ENCODE peak calls at places on chromosomes 3 and 15, in seven cellular contexts. One of them, this sample, is unnamed.

GRCh38 chr15:80739919-80740318 is 39.3 kb upstream of the CEMIP start:
- DNase-seq in RWPE1: no peak
- DNase-seq in GM12865: no peak
- DNase-seq in stimulated activated CD8-positive, alpha-beta memory T cell treated with anti-CD3 and anti-CD28 coated beads, Interleukin-7, amount 100 ng/mL, for 1 hour: no peak
- DNase-seq in stimulated activated CD4-positive, alpha-beta T cell treated with anti-CD3 and anti-CD28 coated beads, Interleukin-2, amount 100 ng/mL, for 24 hours: no peak
- DNase-seq in activated CD4-positive, alpha-beta T cell treated with anti-CD3 and anti-CD28 coated beads, Interleukin-2, amount 50 U/mL, for 24 hours: no peak
- DNase-seq in heart left ventricle: no peak
- DNase-seq in this sample: no peak

GRCh38 chr15:45704329-45705249 is 69.8 kb downstream of the SQOR start:
- DNase-seq in stimulated activated CD4-positive, alpha-beta T cell treated with anti-CD3 and anti-CD28 coated beads, Interleukin-2, amount 100 ng/mL, for 24 hours: peak
- DNase-seq in RWPE1: no peak
- DNase-seq in heart left ventricle: peak
- DNase-seq in stimulated activated CD8-positive, alpha-beta memory T cell treated with anti-CD3 and anti-CD28 coated beads, Interleukin-7, amount 100 ng/mL, for 1 hour: no peak
- DNase-seq in GM12865: no peak
- DNase-seq in activated CD4-positive, alpha-beta T cell treated with anti-CD3 and anti-CD28 coated beads, Interleukin-2, amount 50 U/mL, for 24 hours: no peak
- DNase-seq in this sample: peak

GRCh38 chr3:69370156-69370944 is 15.5 kb downstream of the FRMD4B start:
- DNase-seq in stimulated activated CD8-positive, alpha-beta memory T cell treated with anti-CD3 and anti-CD28 coated beads, Interleukin-7, amount 100 ng/mL, for 1 hour: peak
- DNase-seq in heart left ventricle: peak
- DNase-seq in activated CD4-positive, alpha-beta T cell treated with anti-CD3 and anti-CD28 coated beads, Interleukin-2, amount 50 U/mL, for 24 hours: no peak
- DNase-seq in RWPE1: peak
- DNase-seq in stimulated activated CD4-positive, alpha-beta T cell treated with anti-CD3 and anti-CD28 coated beads, Interleukin-2, amount 100 ng/mL, for 24 hours: peak
- DNase-seq in GM12865: peak
- DNase-seq in this sample: no peak

GRCh38 chr3:155069729-155070128 is 10.4 kb upstream of the MME start:
- DNase-seq in stimulated activated CD4-positive, alpha-beta T cell treated with anti-CD3 and anti-CD28 coated beads, Interleukin-2, amount 100 ng/mL, for 24 hours: no peak
- DNase-seq in activated CD4-positive, alpha-beta T cell treated with anti-CD3 and anti-CD28 coated beads, Interleukin-2, amount 50 U/mL, for 24 hours: no peak
- DNase-seq in GM12865: no peak
- DNase-seq in RWPE1: no peak
- DNase-seq in heart left ventricle: no peak
- DNase-seq in stimulated activated CD8-positive, alpha-beta memory T cell treated with anti-CD3 and anti-CD28 coated beads, Interleukin-7, amount 100 ng/mL, for 1 hour: no peak
- DNase-seq in this sample: peak

GRCh38 chr3:158057666-158058065 is 48.6 kb downstream of the SHOX2 start:
- DNase-seq in GM12865: no peak
- DNase-seq in activated CD4-positive, alpha-beta T cell treated with anti-CD3 and anti-CD28 coated beads, Interleukin-2, amount 50 U/mL, for 24 hours: no peak
- DNase-seq in stimulated activated CD4-positive, alpha-beta T cell treated with anti-CD3 and anti-CD28 coated beads, Interleukin-2, amount 100 ng/mL, for 24 hours: no peak
- DNase-seq in stimulated activated CD8-positive, alpha-beta memory T cell treated with anti-CD3 and anti-CD28 coated beads, Interleukin-7, amount 100 ng/mL, for 1 hour: no peak
- DNase-seq in RWPE1: no peak
- DNase-seq in heart left ventricle: no peak
- DNase-seq in this sample: no peak

GRCh38 chr3:100516843-100517242 is 24.4 kb downstream of the TMEM45A start:
- DNase-seq in stimulated activated CD8-positive, alpha-beta memory T cell treated with anti-CD3 and anti-CD28 coated beads, Interleukin-7, amount 100 ng/mL, for 1 hour: no peak
- DNase-seq in stimulated activated CD4-positive, alpha-beta T cell treated with anti-CD3 and anti-CD28 coated beads, Interleukin-2, amount 100 ng/mL, for 24 hours: no peak
- DNase-seq in GM12865: no peak
- DNase-seq in RWPE1: no peak
- DNase-seq in activated CD4-positive, alpha-beta T cell treated with anti-CD3 and anti-CD28 coated beads, Interleukin-2, amount 50 U/mL, for 24 hours: no peak
- DNase-seq in heart left ventricle: no peak
- DNase-seq in this sample: no peak

GRCh38 chr15:70605606-70606410 is 157.6 kb downstream of the UACA start:
- DNase-seq in stimulated activated CD4-positive, alpha-beta T cell treated with anti-CD3 and anti-CD28 coated beads, Interleukin-2, amount 100 ng/mL, for 24 hours: no peak
- DNase-seq in activated CD4-positive, alpha-beta T cell treated with anti-CD3 and anti-CD28 coated beads, Interleukin-2, amount 50 U/mL, for 24 hours: no peak
- DNase-seq in GM12865: no peak
- DNase-seq in heart left ventricle: peak
- DNase-seq in stimulated activated CD8-positive, alpha-beta memory T cell treated with anti-CD3 and anti-CD28 coated beads, Interleukin-7, amount 100 ng/mL, for 1 hour: no peak
- DNase-seq in RWPE1: no peak
- DNase-seq in this sample: peak

GRCh38 chr3:187150599-187150998 is 11.3 kb upstream of the RPL39L start:
- DNase-seq in activated CD4-positive, alpha-beta T cell treated with anti-CD3 and anti-CD28 coated beads, Interleukin-2, amount 50 U/mL, for 24 hours: peak
- DNase-seq in RWPE1: no peak
- DNase-seq in GM12865: peak
- DNase-seq in stimulated activated CD4-positive, alpha-beta T cell treated with anti-CD3 and anti-CD28 coated beads, Interleukin-2, amount 100 ng/mL, for 24 hours: peak
- DNase-seq in heart left ventricle: peak
- DNase-seq in stimulated activated CD8-positive, alpha-beta memory T cell treated with anti-CD3 and anti-CD28 coated beads, Interleukin-7, amount 100 ng/mL, for 1 hour: peak
- DNase-seq in this sample: no peak

GRCh38 chr3:195133462-195133861 is 137.5 kb downstream of the XXYLT1 start:
- DNase-seq in GM12865: peak
- DNase-seq in stimulated activated CD8-positive, alpha-beta memory T cell treated with anti-CD3 and anti-CD28 coated beads, Interleukin-7, amount 100 ng/mL, for 1 hour: no peak
- DNase-seq in stimulated activated CD4-positive, alpha-beta T cell treated with anti-CD3 and anti-CD28 coated beads, Interleukin-2, amount 100 ng/mL, for 24 hours: peak
- DNase-seq in heart left ventricle: no peak
- DNase-seq in activated CD4-positive, alpha-beta T cell treated with anti-CD3 and anti-CD28 coated beads, Interleukin-2, amount 50 U/mL, for 24 hours: peak
- DNase-seq in RWPE1: peak
- DNase-seq in this sample: no peak

GRCh38 chr3:189316296-189317019 is 144.7 kb downstream of the TPRG1 start:
- DNase-seq in stimulated activated CD4-positive, alpha-beta T cell treated with anti-CD3 and anti-CD28 coated beads, Interleukin-2, amount 100 ng/mL, for 24 hours: no peak
- DNase-seq in RWPE1: peak
- DNase-seq in stimulated activated CD8-positive, alpha-beta memory T cell treated with anti-CD3 and anti-CD28 coated beads, Interleukin-7, amount 100 ng/mL, for 1 hour: no peak
- DNase-seq in heart left ventricle: no peak
- DNase-seq in GM12865: no peak
- DNase-seq in activated CD4-positive, alpha-beta T cell treated with anti-CD3 and anti-CD28 coated beads, Interleukin-2, amount 50 U/mL, for 24 hours: no peak
- DNase-seq in this sample: no peak

GRCh38 chr3:33047842-33048834 is 48.8 kb downstream of the GLB1 start:
- DNase-seq in RWPE1: no peak
- DNase-seq in activated CD4-positive, alpha-beta T cell treated with anti-CD3 and anti-CD28 coated beads, Interleukin-2, amount 50 U/mL, for 24 hours: no peak
- DNase-seq in GM12865: peak
- DNase-seq in stimulated activated CD4-positive, alpha-beta T cell treated with anti-CD3 and anti-CD28 coated beads, Interleukin-2, amount 100 ng/mL, for 24 hours: peak
- DNase-seq in heart left ventricle: no peak
- DNase-seq in stimulated activated CD8-positive, alpha-beta memory T cell treated with anti-CD3 and anti-CD28 coated beads, Interleukin-7, amount 100 ng/mL, for 1 hour: no peak
- DNase-seq in this sample: no peak

GRCh38 chr15:66291816-66292215 is 1.6 kb upstream of the DIS3L start:
- DNase-seq in stimulated activated CD4-positive, alpha-beta T cell treated with anti-CD3 and anti-CD28 coated beads, Interleukin-2, amount 100 ng/mL, for 24 hours: no peak
- DNase-seq in heart left ventricle: no peak
- DNase-seq in stimulated activated CD8-positive, alpha-beta memory T cell treated with anti-CD3 and anti-CD28 coated beads, Interleukin-7, amount 100 ng/mL, for 1 hour: no peak
- DNase-seq in RWPE1: no peak
- DNase-seq in GM12865: peak
- DNase-seq in activated CD4-positive, alpha-beta T cell treated with anti-CD3 and anti-CD28 coated beads, Interleukin-2, amount 50 U/mL, for 24 hours: no peak
- DNase-seq in this sample: no peak

GRCh38 chr15:73751896-73752816 is 995 bp downstream of the INSYN1 start:
- DNase-seq in stimulated activated CD4-positive, alpha-beta T cell treated with anti-CD3 and anti-CD28 coated beads, Interleukin-2, amount 100 ng/mL, for 24 hours: no peak
- DNase-seq in stimulated activated CD8-positive, alpha-beta memory T cell treated with anti-CD3 and anti-CD28 coated beads, Interleukin-7, amount 100 ng/mL, for 1 hour: no peak
- DNase-seq in heart left ventricle: peak
- DNase-seq in GM12865: no peak
- DNase-seq in activated CD4-positive, alpha-beta T cell treated with anti-CD3 and anti-CD28 coated beads, Interleukin-2, amount 50 U/mL, for 24 hours: no peak
- DNase-seq in RWPE1: no peak
- DNase-seq in this sample: no peak

GRCh38 chr15:35013370-35013769 is 25.3 kb upstream of the ZNF770 start:
- DNase-seq in activated CD4-positive, alpha-beta T cell treated with anti-CD3 and anti-CD28 coated beads, Interleukin-2, amount 50 U/mL, for 24 hours: no peak
- DNase-seq in stimulated activated CD8-positive, alpha-beta memory T cell treated with anti-CD3 and anti-CD28 coated beads, Interleukin-7, amount 100 ng/mL, for 1 hour: no peak
- DNase-seq in stimulated activated CD4-positive, alpha-beta T cell treated with anti-CD3 and anti-CD28 coated beads, Interleukin-2, amount 100 ng/mL, for 24 hours: no peak
- DNase-seq in heart left ventricle: no peak
- DNase-seq in RWPE1: no peak
- DNase-seq in GM12865: no peak
- DNase-seq in this sample: peak

GRCh38 chr15:74235962-74236361 is at the start of gene CCDC33:
- DNase-seq in stimulated activated CD4-positive, alpha-beta T cell treated with anti-CD3 and anti-CD28 coated beads, Interleukin-2, amount 100 ng/mL, for 24 hours: no peak
- DNase-seq in heart left ventricle: no peak
- DNase-seq in GM12865: peak
- DNase-seq in stimulated activated CD8-positive, alpha-beta memory T cell treated with anti-CD3 and anti-CD28 coated beads, Interleukin-7, amount 100 ng/mL, for 1 hour: no peak
- DNase-seq in activated CD4-positive, alpha-beta T cell treated with anti-CD3 and anti-CD28 coated beads, Interleukin-2, amount 50 U/mL, for 24 hours: no peak
- DNase-seq in RWPE1: no peak
- DNase-seq in this sample: no peak

GRCh38 chr3:136544532-136544931 is 207.6 kb downstream of the STAG1 start:
- DNase-seq in stimulated activated CD4-positive, alpha-beta T cell treated with anti-CD3 and anti-CD28 coated beads, Interleukin-2, amount 100 ng/mL, for 24 hours: no peak
- DNase-seq in GM12865: no peak
- DNase-seq in RWPE1: no peak
- DNase-seq in activated CD4-positive, alpha-beta T cell treated with anti-CD3 and anti-CD28 coated beads, Interleukin-2, amount 50 U/mL, for 24 hours: no peak
- DNase-seq in heart left ventricle: no peak
- DNase-seq in stimulated activated CD8-positive, alpha-beta memory T cell treated with anti-CD3 and anti-CD28 coated beads, Interleukin-7, amount 100 ng/mL, for 1 hour: no peak
- DNase-seq in this sample: no peak

GRCh38 chr3:14371573-14372474 is 30.6 kb upstream of the SLC6A6 start:
- DNase-seq in GM12865: peak
- DNase-seq in stimulated activated CD4-positive, alpha-beta T cell treated with anti-CD3 and anti-CD28 coated beads, Interleukin-2, amount 100 ng/mL, for 24 hours: no peak
- DNase-seq in RWPE1: peak
- DNase-seq in heart left ventricle: peak
- DNase-seq in stimulated activated CD8-positive, alpha-beta memory T cell treated with anti-CD3 and anti-CD28 coated beads, Interleukin-7, amount 100 ng/mL, for 1 hour: no peak
- DNase-seq in activated CD4-positive, alpha-beta T cell treated with anti-CD3 and anti-CD28 coated beads, Interleukin-2, amount 50 U/mL, for 24 hours: no peak
- DNase-seq in this sample: peak

GRCh38 chr15:101233651-101234281 is 18.1 kb downstream of the CHSY1 start:
- DNase-seq in heart left ventricle: no peak
- DNase-seq in stimulated activated CD4-positive, alpha-beta T cell treated with anti-CD3 and anti-CD28 coated beads, Interleukin-2, amount 100 ng/mL, for 24 hours: no peak
- DNase-seq in stimulated activated CD8-positive, alpha-beta memory T cell treated with anti-CD3 and anti-CD28 coated beads, Interleukin-7, amount 100 ng/mL, for 1 hour: no peak
- DNase-seq in GM12865: no peak
- DNase-seq in RWPE1: no peak
- DNase-seq in activated CD4-positive, alpha-beta T cell treated with anti-CD3 and anti-CD28 coated beads, Interleukin-2, amount 50 U/mL, for 24 hours: no peak
- DNase-seq in this sample: no peak

GRCh38 chr15:100693451-100693850 is 91.1 kb downstream of the ASB7 start:
- DNase-seq in RWPE1: no peak
- DNase-seq in activated CD4-positive, alpha-beta T cell treated with anti-CD3 and anti-CD28 coated beads, Interleukin-2, amount 50 U/mL, for 24 hours: no peak
- DNase-seq in stimulated activated CD4-positive, alpha-beta T cell treated with anti-CD3 and anti-CD28 coated beads, Interleukin-2, amount 100 ng/mL, for 24 hours: no peak
- DNase-seq in GM12865: no peak
- DNase-seq in stimulated activated CD8-positive, alpha-beta memory T cell treated with anti-CD3 and anti-CD28 coated beads, Interleukin-7, amount 100 ng/mL, for 1 hour: no peak
- DNase-seq in heart left ventricle: no peak
- DNase-seq in this sample: no peak

GRCh38 chr3:138184994-138185393 is 2.1 kb upstream of the ARMC8 start:
- DNase-seq in RWPE1: peak
- DNase-seq in stimulated activated CD4-positive, alpha-beta T cell treated with anti-CD3 and anti-CD28 coated beads, Interleukin-2, amount 100 ng/mL, for 24 hours: no peak
- DNase-seq in heart left ventricle: no peak
- DNase-seq in stimulated activated CD8-positive, alpha-beta memory T cell treated with anti-CD3 and anti-CD28 coated beads, Interleukin-7, amount 100 ng/mL, for 1 hour: no peak
- DNase-seq in GM12865: no peak
- DNase-seq in activated CD4-positive, alpha-beta T cell treated with anti-CD3 and anti-CD28 coated beads, Interleukin-2, amount 50 U/mL, for 24 hours: no peak
- DNase-seq in this sample: no peak

GRCh38 chr3:30750967-30751366 is 143.5 kb downstream of the GADL1 start:
- DNase-seq in stimulated activated CD8-positive, alpha-beta memory T cell treated with anti-CD3 and anti-CD28 coated beads, Interleukin-7, amount 100 ng/mL, for 1 hour: no peak
- DNase-seq in stimulated activated CD4-positive, alpha-beta T cell treated with anti-CD3 and anti-CD28 coated beads, Interleukin-2, amount 100 ng/mL, for 24 hours: no peak
- DNase-seq in heart left ventricle: no peak
- DNase-seq in RWPE1: no peak
- DNase-seq in activated CD4-positive, alpha-beta T cell treated with anti-CD3 and anti-CD28 coated beads, Interleukin-2, amount 50 U/mL, for 24 hours: no peak
- DNase-seq in GM12865: no peak
- DNase-seq in this sample: no peak

GRCh38 chr15:66613743-66614142 is 47.9 kb upstream of the LCTL start:
- DNase-seq in heart left ventricle: no peak
- DNase-seq in activated CD4-positive, alpha-beta T cell treated with anti-CD3 and anti-CD28 coated beads, Interleukin-2, amount 50 U/mL, for 24 hours: no peak
- DNase-seq in stimulated activated CD8-positive, alpha-beta memory T cell treated with anti-CD3 and anti-CD28 coated beads, Interleukin-7, amount 100 ng/mL, for 1 hour: no peak
- DNase-seq in stimulated activated CD4-positive, alpha-beta T cell treated with anti-CD3 and anti-CD28 coated beads, Interleukin-2, amount 100 ng/mL, for 24 hours: no peak
- DNase-seq in GM12865: no peak
- DNase-seq in RWPE1: no peak
- DNase-seq in this sample: no peak

GRCh38 chr3:172904817-172905479 is 154.4 kb downstream of the ECT2 start:
- DNase-seq in stimulated activated CD4-positive, alpha-beta T cell treated with anti-CD3 and anti-CD28 coated beads, Interleukin-2, amount 100 ng/mL, for 24 hours: no peak
- DNase-seq in GM12865: no peak
- DNase-seq in stimulated activated CD8-positive, alpha-beta memory T cell treated with anti-CD3 and anti-CD28 coated beads, Interleukin-7, amount 100 ng/mL, for 1 hour: no peak
- DNase-seq in RWPE1: no peak
- DNase-seq in heart left ventricle: no peak
- DNase-seq in activated CD4-positive, alpha-beta T cell treated with anti-CD3 and anti-CD28 coated beads, Interleukin-2, amount 50 U/mL, for 24 hours: no peak
- DNase-seq in this sample: no peak

GRCh38 chr15:49062900-49063299 is 16.7 kb upstream of the SECISBP2L start:
- DNase-seq in activated CD4-positive, alpha-beta T cell treated with anti-CD3 and anti-CD28 coated beads, Interleukin-2, amount 50 U/mL, for 24 hours: no peak
- DNase-seq in GM12865: no peak
- DNase-seq in heart left ventricle: no peak
- DNase-seq in stimulated activated CD8-positive, alpha-beta memory T cell treated with anti-CD3 and anti-CD28 coated beads, Interleukin-7, amount 100 ng/mL, for 1 hour: no peak
- DNase-seq in RWPE1: no peak
- DNase-seq in stimulated activated CD4-positive, alpha-beta T cell treated with anti-CD3 and anti-CD28 coated beads, Interleukin-2, amount 100 ng/mL, for 24 hours: no peak
- DNase-seq in this sample: no peak

GRCh38 chr3:102904629-102905028 is 469.8 kb downstream of the ZPLD1 start:
- DNase-seq in stimulated activated CD8-positive, alpha-beta memory T cell treated with anti-CD3 and anti-CD28 coated beads, Interleukin-7, amount 100 ng/mL, for 1 hour: no peak
- DNase-seq in RWPE1: no peak
- DNase-seq in stimulated activated CD4-positive, alpha-beta T cell treated with anti-CD3 and anti-CD28 coated beads, Interleukin-2, amount 100 ng/mL, for 24 hours: no peak
- DNase-seq in heart left ventricle: no peak
- DNase-seq in GM12865: no peak
- DNase-seq in activated CD4-positive, alpha-beta T cell treated with anti-CD3 and anti-CD28 coated beads, Interleukin-2, amount 50 U/mL, for 24 hours: no peak
- DNase-seq in this sample: no peak

GRCh38 chr15:62883938-62884479 is 158.5 kb upstream of the TPM1 start:
- DNase-seq in GM12865: no peak
- DNase-seq in heart left ventricle: no peak
- DNase-seq in activated CD4-positive, alpha-beta T cell treated with anti-CD3 and anti-CD28 coated beads, Interleukin-2, amount 50 U/mL, for 24 hours: no peak
- DNase-seq in stimulated activated CD4-positive, alpha-beta T cell treated with anti-CD3 and anti-CD28 coated beads, Interleukin-2, amount 100 ng/mL, for 24 hours: no peak
- DNase-seq in stimulated activated CD8-positive, alpha-beta memory T cell treated with anti-CD3 and anti-CD28 coated beads, Interleukin-7, amount 100 ng/mL, for 1 hour: no peak
- DNase-seq in RWPE1: no peak
- DNase-seq in this sample: no peak

This sample was measured in brain microvascular endothelial cell.